ENCODE peak calls at places on chromosome 4, in nine cellular contexts. G is fibroblast of mammary gland; O is tibial nerve; R is CD4-positive, alpha-beta memory T cell; X is CD4-positive, CD25-positive, alpha-beta regulatory T cell; N is brain microvascular endothelial cell; Q is AG04449; Y is heart right ventricle; W is uterus. T is an unnamed sample.

GRCh38 chr4:89558147-89558546 is 250.5 kb upstream of the GPRIN3 start:
- DNase-seq in O (no peak), R (no peak), G (peak), Y (no peak), N (no peak), W (no peak), X (no peak), Q (no peak), T (no peak)

GRCh38 chr4:185183622-185184281 is 20.0 kb downstream of the CFAP97 start:
- DNase-seq in G (peak), R (peak), N (peak), X (peak), W (peak), O (peak), Q (no peak), Y (peak), T (peak)

GRCh38 chr4:120853101-120853940 is 69.2 kb downstream of the PRDM5 start:
- DNase-seq in Q (no peak), O (no peak), R (no peak), W (no peak), G (peak), N (no peak), X (no peak), Y (no peak), T (peak)

GRCh38 chr4:724131-724530 is 18.5 kb downstream of the PCGF3 start:
- DNase-seq in W (no peak), Y (no peak), R (no peak), Q (no peak), G (no peak), N (no peak), O (no peak), X (no peak), T (no peak)

GRCh38 chr4:96152824-96153223 is 312.9 kb downstream of the PDHA2 start:
- DNase-seq in X (no peak), O (no peak), Y (no peak), Q (no peak), R (no peak), W (no peak), G (no peak), N (no peak), T (no peak)

GRCh38 chr4:27692098-27692679 is 831.5 kb downstream of the STIM2 start:
- DNase-seq in X (no peak), Q (no peak), Y (no peak), W (no peak), N (peak), G (peak), O (no peak), R (no peak), T (peak)

GRCh38 chr4:54439831-54440243 is 210.7 kb downstream of the PDGFRA start:
- DNase-seq in W (peak), Y (no peak), O (no peak), R (no peak), N (peak), X (no peak), G (peak), Q (no peak), T (peak)

GRCh38 chr4:94934864-94935263 is 177.1 kb downstream of the BMPR1B start:
- DNase-seq in X (no peak), Q (no peak), O (no peak), R (no peak), G (no peak), W (no peak), Y (no peak), N (no peak), T (peak)

GRCh38 chr4:140935259-140935658 is 179.1 kb upstream of the TBC1D9 start:
- DNase-seq in R (no peak), N (no peak), W (peak), G (peak), Y (no peak), O (no peak), Q (no peak), X (no peak), T (no peak)

GRCh38 chr4:14184265-14184664 is 556.7 kb upstream of the BOD1L1 start:
- DNase-seq in N (no peak), X (no peak), R (no peak), W (peak), G (peak), Y (no peak), O (no peak), Q (no peak), T (peak)

GRCh38 chr4:5882947-5883346 is 9.9 kb downstream of the CRMP1 start:
- DNase-seq in N (no peak), W (no peak), G (no peak), Q (no peak), X (no peak), R (no peak), O (no peak), Y (no peak), T (no peak)

GRCh38 chr4:183468210-183469095 is 24.0 kb downstream of the CDKN2AIP start:
- DNase-seq in G (peak), W (no peak), N (no peak), Y (no peak), X (no peak), O (no peak), Q (no peak), R (no peak), T (no peak)

GRCh38 chr4:35934370-35934981 is 309.8 kb downstream of the ARAP2 start:
- DNase-seq in N (no peak), G (peak), O (no peak), R (peak), W (no peak), Q (no peak), Y (no peak), X (peak), T (peak)

GRCh38 chr4:71113294-71113693 is 119.8 kb downstream of the DCK start:
- DNase-seq in Y (no peak), X (no peak), G (no peak), N (no peak), O (no peak), R (no peak), W (no peak), Q (no peak), T (no peak)

GRCh38 chr4:17468638-17469221 is 43.2 kb downstream of the QDPR start:
- DNase-seq in W (no peak), G (peak), R (no peak), Y (no peak), O (no peak), Q (no peak), X (no peak), N (peak), T (peak)

GRCh38 chr4:139776235-139776634 is 110.6 kb downstream of the MGST2 start:
- DNase-seq in Q (no peak), R (no peak), W (no peak), N (no peak), O (no peak), G (no peak), X (no peak), Y (no peak), T (no peak)

GRCh38 chr4:140752669-140753068 is 3.5 kb downstream of the TBC1D9 start:
- DNase-seq in N (no peak), G (peak), Y (no peak), X (no peak), O (no peak), R (no peak), W (no peak), Q (no peak), T (no peak)

GRCh38 chr4:98626350-98626749 is 32.1 kb downstream of the TSPAN5 start:
- DNase-seq in G (peak), O (no peak), Q (peak), Y (no peak), X (no peak), R (no peak), N (peak), W (peak), T (peak)

GRCh38 chr4:142815834-142816233 is 30.3 kb downstream of the INPP4B start:
- DNase-seq in G (peak), W (no peak), X (no peak), O (no peak), R (no peak), Q (no peak), Y (no peak), N (peak), T (peak)

GRCh38 chr4:70365479-70365878 is 4.9 kb downstream of the SMR3A start:
- DNase-seq in Q (no peak), Y (no peak), W (no peak), R (no peak), N (no peak), X (no peak), G (no peak), O (no peak), T (no peak)

GRCh38 chr4:52643846-52644245 is 15.3 kb downstream of the USP46 start:
- DNase-seq in Y (peak), Q (no peak), W (peak), R (no peak), N (peak), O (peak), G (peak), X (no peak), T (peak)

GRCh38 chr4:150050566-150050965 is 27.7 kb upstream of the DCLK2 start:
- DNase-seq in Y (no peak), W (no peak), X (no peak), O (no peak), R (no peak), G (no peak), Q (no peak), N (no peak), T (no peak)
- H3K4me3 ChIP-seq in Y (no peak), W (no peak), X (no peak), O (no peak), R (no peak), G (no peak), Q (no peak), N (no peak), T (no peak)

GRCh38 chr4:144646523-144647094 is 653 bp downstream of the HHIP start:
- DNase-seq in X (no peak), Y (no peak), G (no peak), N (no peak), O (no peak), R (no peak), Q (no peak), W (peak), T (peak)
- H3K4me3 ChIP-seq in X (no peak), Y (peak), G (peak), N (peak), O (peak), R (no peak), Q (peak), W (peak), T (peak)

DNA sequence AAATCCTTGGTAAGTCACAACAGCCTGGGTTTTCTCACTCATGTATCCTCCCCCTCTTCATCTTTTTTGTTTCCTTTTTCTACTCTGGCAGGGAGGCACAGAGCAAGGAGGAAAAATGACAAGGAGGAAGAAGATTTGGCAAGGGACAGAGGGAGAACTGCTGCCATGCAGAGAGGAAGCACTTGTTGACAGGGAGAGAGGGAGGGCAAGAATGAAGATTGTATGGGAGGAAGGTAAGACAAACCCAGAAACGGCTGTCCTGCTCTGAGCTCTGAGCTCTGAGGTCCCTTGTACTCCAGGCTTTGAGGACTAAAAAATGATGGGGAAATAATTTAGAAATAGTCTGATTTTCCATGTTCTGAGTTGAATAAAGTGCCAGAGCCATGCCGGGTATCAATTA is 123.9 kb downstream of the DCHS2 start:
- DNase-seq in X (no peak), Y (no peak), R (no peak), N (no peak), W (no peak), O (no peak), G (no peak), Q (no peak), T (no peak)
- H3K4me3 ChIP-seq in X (no peak), Y (no peak), R (no peak), N (no peak), W (no peak), O (no peak), G (no peak), Q (no peak), T (no peak)

GRCh38 chr4:113975578-113975977 is 3.9 kb downstream of the ARSJ start:
- DNase-seq in G (no peak), W (no peak), R (no peak), X (no peak), O (no peak), Q (no peak), Y (no peak), N (no peak), T (no peak)
- H3K4me3 ChIP-seq in G (peak), W (no peak), R (no peak), X (no peak), O (no peak), Q (peak), Y (peak), N (peak), T (peak)

GRCh38 chr4:38805530-38806145 is 1.0 kb upstream of the TLR1 start:
- DNase-seq in Q (no peak), O (no peak), G (peak), W (no peak), X (peak), Y (no peak), N (no peak), R (peak), T (no peak)

GRCh38 chr4:38800956-38801450 is 3.6 kb downstream of the TLR1 start:
- DNase-seq in O (no peak), W (no peak), R (no peak), Y (no peak), X (no peak), G (no peak), N (no peak), Q (no peak), T (no peak)

GRCh38 chr4:38802561-38803355 is 1.8 kb downstream of the TLR1 start:
- DNase-seq in X (peak), O (no peak), Y (no peak), N (no peak), G (no peak), W (no peak), R (no peak), Q (no peak), T (no peak)

GRCh38 chr4:38803833-38804653 is 548 bp downstream of the TLR1 start:
- DNase-seq in G (no peak), Q (no peak), R (peak), N (no peak), Y (no peak), X (peak), O (no peak), W (no peak), T (no peak)

GRCh38 chr4:38804654-38805295 is at the start of gene TLR1:
- DNase-seq in W (no peak), R (peak), X (peak), N (peak), G (peak), Q (peak), Y (no peak), O (no peak), T (peak)
- H3K4me3 ChIP-seq in W (peak), R (peak), X (peak), N (no peak), G (no peak), Q (no peak), Y (peak), O (peak), T (no peak)